ENCODE peak calls at places on chromosomes 2 and 18, in six cellular contexts. M is IMR-90; Q is mucosa of descending colon; Y is mammary epithelial cell; I is CD4-positive, alpha-beta memory T cell; O is fibroblast of pulmonary artery. J is an unnamed sample.

GRCh38 chr2:28582152-28582551 is 86.3 kb downstream of the PLB1 start:
- DNase-seq in M (no peak), Q (no peak), Y (no peak), I (no peak), O (no peak), J (no peak)

GRCh38 chr2:129229830-129230441 is 749.5 kb upstream of the RAB6C start:
- DNase-seq in M (no peak), Q (no peak), Y (no peak), I (no peak), O (no peak), J (no peak)

GRCh38 chr18:13932285-13933025 is 17.1 kb upstream of the MC2R start:
- DNase-seq in M (no peak), Q (no peak), Y (no peak), I (no peak), O (no peak), J (no peak)

GRCh38 chr2:40721595-40721994 is 269.7 kb upstream of the SLC8A1 start:
- DNase-seq in M (peak), Q (no peak), Y (peak), I (no peak), O (no peak), J (peak)

GRCh38 chr2:173282795-173283545 is 71.7 kb upstream of the CDCA7 start:
- DNase-seq in M (no peak), Q (peak), Y (peak), I (no peak), O (no peak), J (no peak)

GRCh38 chr2:19362652-19363473 is 4.4 kb upstream of the OSR1 start:
- DNase-seq in M (peak), Q (peak), Y (peak), I (no peak), O (peak), J (peak)

GRCh38 chr2:10906926-10907479 is 4.7 kb upstream of the KCNF1 start:
- DNase-seq in M (no peak), Q (no peak), Y (no peak), I (no peak), O (no peak), J (no peak)

GRCh38 chr2:100309973-100310719 is 12.2 kb downstream of the LONRF2 start:
- DNase-seq in M (no peak), Q (no peak), Y (no peak), I (no peak), O (peak), J (no peak)

GRCh38 chr2:53583583-53583982 is 184.0 kb upstream of the CHAC2 start:
- DNase-seq in M (no peak), Q (no peak), Y (no peak), I (no peak), O (no peak), J (no peak)

GRCh38 chr2:176018708-176019107 is 16.6 kb upstream of the LNPK start:
- DNase-seq in M (no peak), Q (no peak), Y (peak), I (no peak), O (no peak), J (peak)

GRCh38 chr2:145221032-145221431 is 701.1 kb upstream of the ZEB2 start:
- DNase-seq in M (no peak), Q (no peak), Y (no peak), I (no peak), O (no peak), J (no peak)

GRCh38 chr2:238696323-238696722 is 151.6 kb upstream of the TWIST2 start:
- DNase-seq in M (no peak), Q (no peak), Y (no peak), I (no peak), O (no peak), J (no peak)

GRCh38 chr18:44051088-44051487 is 629.6 kb upstream of the SETBP1 start:
- DNase-seq in M (no peak), Q (no peak), Y (no peak), I (no peak), O (no peak), J (no peak)

GRCh38 chr2:195503208-195503607 is 153.8 kb upstream of the SLC39A10 start:
- DNase-seq in M (no peak), Q (no peak), Y (no peak), I (no peak), O (no peak), J (no peak)

GRCh38 chr2:37658682-37659081 is 12.8 kb downstream of the CDC42EP3 start:
- DNase-seq in M (no peak), Q (no peak), Y (no peak), I (no peak), O (no peak), J (no peak)

GRCh38 chr18:66687635-66688034 is 83.7 kb upstream of the CDH19 start:
- DNase-seq in M (no peak), Q (no peak), Y (no peak), I (no peak), O (no peak), J (no peak)
- H3K4me3 ChIP-seq in M (no peak), Q (no peak), Y (no peak), I (no peak), O (no peak), J (no peak)

DNA sequence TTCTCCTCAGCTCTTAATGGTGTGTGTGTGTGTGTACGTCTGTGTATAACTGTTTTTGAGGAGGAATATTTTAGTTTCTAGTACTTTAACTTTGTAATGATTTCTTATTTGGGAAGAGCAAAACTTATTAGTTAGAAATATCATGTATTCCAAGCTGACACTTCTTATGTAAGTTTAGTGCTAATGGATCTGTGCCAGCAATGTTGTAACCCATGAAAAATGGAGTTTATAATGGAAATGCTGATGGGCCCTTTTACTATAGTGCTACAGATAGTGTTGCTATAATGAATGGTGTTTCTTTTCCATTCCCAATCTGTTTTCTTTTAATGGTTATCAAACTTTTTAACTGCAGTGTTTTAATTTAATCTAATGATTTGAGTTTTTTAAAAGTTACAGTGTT is 49.8 kb upstream of the OTX1 start:
- DNase-seq in M (peak), Q (no peak), Y (no peak), I (no peak), O (peak), J (peak)
- H3K4me3 ChIP-seq in M (no peak), Q (no peak), Y (no peak), I (no peak), O (no peak), J (no peak)

DNA sequence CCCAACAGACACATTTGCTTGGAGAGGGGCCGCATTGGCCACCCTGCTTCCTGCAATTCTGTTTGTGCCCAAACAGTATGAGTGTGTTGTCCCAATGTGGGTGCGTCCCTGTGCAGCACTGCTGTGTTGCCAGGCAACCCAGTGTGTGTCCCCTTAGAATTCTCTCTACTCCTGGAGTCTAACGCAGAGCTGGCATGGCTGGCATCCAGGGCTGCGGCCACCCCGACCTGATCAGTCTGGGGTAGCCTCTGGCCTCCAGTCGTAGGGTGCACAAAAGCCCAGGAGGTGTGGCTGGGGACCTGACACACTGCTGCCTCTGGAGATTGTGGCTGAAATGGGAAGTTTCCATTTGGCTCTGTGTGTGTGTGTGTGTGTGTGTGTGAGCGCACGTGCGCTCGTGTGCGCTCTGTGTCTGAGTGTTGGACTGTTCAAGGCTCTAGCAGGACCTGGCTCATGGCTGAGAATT is 48.0 kb downstream of the TEX44 start:
- DNase-seq in M (no peak), Q (peak), Y (no peak), I (no peak), O (peak), J (no peak)
- H3K4me3 ChIP-seq in M (no peak), Q (no peak), Y (no peak), I (no peak), O (no peak), J (no peak)

DNA sequence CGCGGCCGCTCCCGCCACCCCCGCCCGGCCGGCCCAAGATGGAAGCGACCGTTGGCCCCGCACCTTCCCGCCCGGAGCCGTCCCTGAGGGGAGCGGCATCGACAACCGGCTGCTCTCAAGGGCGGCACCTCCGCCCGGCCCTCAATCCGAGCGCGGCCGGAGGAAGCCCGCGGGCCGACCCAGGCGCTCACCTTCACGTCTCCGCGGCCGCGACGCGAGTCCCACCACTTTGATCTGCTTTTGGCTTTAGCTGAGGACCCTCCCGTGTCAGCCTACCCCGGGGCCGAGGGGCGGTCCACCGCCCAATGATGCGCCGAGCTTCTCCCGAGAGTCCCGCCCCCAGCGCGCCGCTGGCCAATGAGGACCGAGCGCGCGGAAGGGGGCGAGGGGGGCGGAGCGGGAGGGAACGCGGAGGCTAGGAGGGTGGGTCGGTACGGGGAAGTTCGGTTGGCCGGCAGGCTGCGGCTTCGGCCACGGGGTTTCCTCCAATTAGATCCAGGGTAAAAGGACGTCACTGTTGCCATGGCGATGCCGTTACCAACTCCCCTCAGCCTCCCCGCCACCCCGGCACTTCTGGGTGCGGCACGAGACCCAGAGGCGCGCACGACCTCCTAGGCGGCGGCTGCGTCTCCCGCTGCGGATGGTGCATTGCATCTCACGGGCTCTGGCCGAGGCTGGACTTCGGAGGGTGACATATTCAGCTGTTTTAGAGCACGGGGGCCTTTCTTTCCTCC is at the start of gene YWHAQ:
- DNase-seq in M (peak), Q (peak), Y (peak), I (peak), O (peak), J (peak)
- H3K4me3 ChIP-seq in M (peak), Q (peak), Y (peak), I (peak), O (peak), J (peak)

GRCh38 chr18:49170925-49171509 is 220.3 kb upstream of the SMAD7 start:
- DNase-seq in M (no peak), Q (no peak), Y (no peak), I (no peak), O (no peak), J (no peak)

GRCh38 chr18:49168281-49168680 is 217.5 kb upstream of the SMAD7 start:
- DNase-seq in M (no peak), Q (no peak), Y (no peak), I (no peak), O (no peak), J (no peak)

GRCh38 chr18:49170145-49170544 is 219.4 kb upstream of the SMAD7 start:
- DNase-seq in M (no peak), Q (no peak), Y (no peak), I (no peak), O (no peak), J (no peak)

GRCh38 chr18:49167084-49167483 is 216.3 kb upstream of the SMAD7 start:
- DNase-seq in M (no peak), Q (no peak), Y (no peak), I (no peak), O (no peak), J (no peak)

DNA sequence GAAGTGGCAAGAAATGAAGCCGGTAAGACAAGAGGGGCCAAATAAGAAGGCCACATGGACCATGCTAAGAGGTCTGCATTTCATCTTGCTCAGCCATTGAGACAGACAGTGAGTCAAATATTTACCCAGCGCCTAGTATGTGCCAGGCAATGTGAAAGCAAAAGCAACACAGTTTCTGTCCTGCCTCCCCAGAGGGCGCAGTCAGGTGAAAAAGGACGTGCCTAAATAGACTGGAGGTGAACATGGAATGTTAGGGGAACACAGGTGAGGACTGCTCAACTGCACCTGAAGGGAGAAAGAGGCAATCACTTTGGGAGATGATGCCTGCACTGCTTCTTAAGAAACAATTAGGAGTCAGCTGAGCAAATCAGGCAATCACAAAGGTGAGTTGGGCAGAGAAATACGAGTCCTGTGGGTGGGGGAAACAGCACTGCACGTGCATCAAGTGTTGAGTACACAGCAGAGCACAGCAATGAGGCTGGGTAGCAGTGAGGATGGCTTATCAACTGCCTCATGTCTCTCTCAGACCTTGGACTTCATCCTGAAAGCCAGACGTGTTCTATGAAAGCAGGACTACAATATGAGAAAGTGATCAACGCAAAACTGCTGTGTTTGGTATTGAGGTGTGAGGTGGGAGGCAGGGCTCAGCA is 218.3 kb upstream of the SMAD7 start:
- DNase-seq in M (no peak), Q (no peak), Y (no peak), I (no peak), O (no peak), J (no peak)
- H3K4me3 ChIP-seq in M (no peak), Q (no peak), Y (no peak), I (peak), O (no peak), J (no peak)

J was measured in foreskin fibroblast.